ENCODE peak calls at places on chromosomes 2 and 18, in six cellular contexts. P, E, S, L, K and G are unnamed samples.
A peak's percentile ranks its signal among the peaks of the same experiment; 100 is the strongest.

GRCh38 chr2:128492966-128493811 is 174.5 kb upstream of the HS6ST1 start:
- DNase-seq in P (no peak), E (no peak), S (no peak), L (peak; percentile 28), K (no peak), G (no peak)

GRCh38 chr2:5538717-5539116 is 153.5 kb upstream of the SOX11 start:
- DNase-seq in P (no peak), E (no peak), S (no peak), L (no peak), K (no peak), G (no peak)

GRCh38 chr2:31415421-31415820 is 879 bp upstream of the XDH start:
- DNase-seq in P (no peak), E (no peak), S (no peak), L (no peak), K (no peak), G (no peak)

GRCh38 chr2:73897934-73898333 is 5.1 kb downstream of the ACTG2 start:
- DNase-seq in P (no peak), E (peak; percentile 79), S (no peak), L (no peak), K (no peak), G (peak; percentile 10)

GRCh38 chr18:48942554-48943261 is 8.1 kb downstream of the SMAD7 start:
- DNase-seq in P (peak; percentile 91), E (peak; percentile 91), S (no peak), L (no peak), K (no peak), G (peak; percentile 90)

GRCh38 chr2:161842751-161843433 is 218.7 kb downstream of the SLC4A10 start:
- DNase-seq in P (no peak), E (no peak), S (no peak), L (no peak), K (no peak), G (no peak)

GRCh38 chr18:420661-421060 is 79.8 kb downstream of the COLEC12 start:
- DNase-seq in P (no peak), E (no peak), S (no peak), L (no peak), K (no peak), G (no peak)

GRCh38 chr2:1653956-1654695 is 90.2 kb downstream of the PXDN start:
- DNase-seq in P (no peak), E (no peak), S (no peak), L (no peak), K (no peak), G (no peak)

GRCh38 chr18:64785686-64786085 is 636.8 kb upstream of the LINC00305 start:
- DNase-seq in P (no peak), E (no peak), S (no peak), L (no peak), K (no peak), G (no peak)

GRCh38 chr2:71630110-71630967 is 177.0 kb downstream of the DYSF start:
- DNase-seq in P (no peak), E (no peak), S (no peak), L (no peak), K (no peak), G (no peak)

GRCh38 chr2:236731767-236732580 is 162.3 kb downstream of the ACKR3 start:
- DNase-seq in P (no peak), E (no peak), S (no peak), L (peak; percentile 87), K (peak; percentile 44), G (no peak)

GRCh38 chr18:56235061-56235772 is 403.2 kb downstream of the TXNL1 start:
- DNase-seq in P (no peak), E (no peak), S (no peak), L (no peak), K (no peak), G (no peak)

GRCh38 chr2:218990612-218991011 is 2.6 kb downstream of the CRYBA2 start:
- DNase-seq in P (no peak), E (no peak), S (no peak), L (no peak), K (no peak), G (no peak)

GRCh38 chr18:77065221-77065981 is 67.2 kb downstream of the MBP start:
- DNase-seq in P (peak; percentile 82), E (peak; percentile 8), S (no peak), L (peak; percentile 78), K (no peak), G (peak; percentile 91)

GRCh38 chr18:23191952-23192662 is 56.8 kb downstream of the CABLES1 start:
- DNase-seq in P (no peak), E (no peak), S (no peak), L (no peak), K (peak; percentile 66), G (no peak)

GRCh38 chr2:120736955-120737801 is 1.5 kb downstream of the GLI2 start:
- DNase-seq in P (no peak), E (peak; percentile 61), S (no peak), L (peak; percentile 73), K (no peak), G (peak; percentile 15)

GRCh38 chr2:177606636-177607035 is 214.1 kb downstream of the AGPS start:
- DNase-seq in P (no peak), E (no peak), S (no peak), L (no peak), K (no peak), G (no peak)

GRCh38 chr2:169822785-169823392 is 1.8 kb downstream of the METTL5 start:
- DNase-seq in P (no peak), E (no peak), S (no peak), L (no peak), K (no peak), G (no peak)

GRCh38 chr2:148746973-148747372 is 102.4 kb downstream of the EPC2 start:
- DNase-seq in P (no peak), E (no peak), S (no peak), L (no peak), K (no peak), G (no peak)

GRCh38 chr2:222399038-222399783 is 25.1 kb upstream of the SGPP2 start:
- DNase-seq in P (no peak), E (no peak), S (peak; percentile 65), L (no peak), K (no peak), G (no peak)

GRCh38 chr2:49812730-49813129 is 658.4 kb upstream of the FSHR start:
- DNase-seq in P (no peak), E (no peak), S (no peak), L (no peak), K (no peak), G (no peak)

GRCh38 chr2:144668493-144669110 is 148.7 kb upstream of the ZEB2 start:
- DNase-seq in P (no peak), E (no peak), S (no peak), L (no peak), K (no peak), G (no peak)

GRCh38 chr18:62950246-62950645 is 234.9 kb downstream of the PHLPP1 start:
- DNase-seq in P (no peak), E (no peak), S (no peak), L (no peak), K (no peak), G (no peak)